ENCODE peak calls at places on chromosomes 16 and 17, in ten cellular contexts. T is dorsolateral prefrontal cortex; H is thyroid gland; V is AG10803; Z is brain microvascular endothelial cell; K is Jurkat, Clone E6-1; L is cardiac muscle cell; Q is BJ; I is mucosa of descending colon; N is H7. W is an unnamed sample.

GRCh38 chr17:21025446-21025845 is 17.4 kb downstream of the USP22 start:
- DNase-seq in T (no peak), H (no peak), V (peak), Z (peak), K (no peak), L (no peak), Q (no peak), I (no peak), N (no peak), W (no peak)

GRCh38 chr17:15944720-15945492 is at the start of gene ADORA2B:
- DNase-seq in T (peak), H (peak), V (peak), Z (peak), K (no peak), L (peak), Q (no peak), I (peak), N (peak), W (peak)

GRCh38 chr16:47316686-47317085 is 144.2 kb downstream of the ITFG1 start:
- DNase-seq in T (no peak), H (no peak), V (no peak), Z (no peak), K (no peak), L (no peak), Q (no peak), I (no peak), N (no peak), W (no peak)

GRCh38 chr16:30896890-30897730 is 696 bp downstream of the CTF1 start:
- DNase-seq in T (peak), H (peak), V (peak), Z (peak), K (peak), L (peak), Q (peak), I (peak), N (peak), W (peak)

GRCh38 chr17:74283371-74283673 is 9.3 kb downstream of the DNAI2 start:
- DNase-seq in T (no peak), H (no peak), V (no peak), Z (no peak), K (no peak), L (no peak), Q (no peak), I (no peak), N (no peak), W (no peak)

GRCh38 chr16:30958164-30959083 is 870 bp downstream of the SETD1A start:
- DNase-seq in T (peak), H (peak), V (peak), Z (no peak), K (no peak), L (peak), Q (no peak), I (peak), N (peak), W (no peak)

GRCh38 chr16:1264257-1265089 is 8.6 kb downstream of the TPSD1 start:
- DNase-seq in T (no peak), H (no peak), V (no peak), Z (no peak), K (no peak), L (no peak), Q (no peak), I (no peak), N (no peak), W (no peak)

GRCh38 chr16:83040174-83040573 is 413.4 kb downstream of the CDH13 start:
- DNase-seq in T (no peak), H (no peak), V (peak), Z (peak), K (no peak), L (no peak), Q (no peak), I (no peak), N (no peak), W (no peak)

GRCh38 chr16:15949210-15950166 is at the start of gene ABCC1:
- DNase-seq in T (peak), H (peak), V (no peak), Z (no peak), K (no peak), L (peak), Q (no peak), I (peak), N (peak), W (peak)

GRCh38 chr17:80030730-80031410 is 4.8 kb downstream of the TBC1D16 start:
- DNase-seq in T (no peak), H (peak), V (no peak), Z (no peak), K (no peak), L (no peak), Q (no peak), I (peak), N (no peak), W (peak)

GRCh38 chr17:44919885-44920564 is 4.7 kb upstream of the GFAP start:
- DNase-seq in T (peak), H (peak), V (peak), Z (peak), K (no peak), L (peak), Q (no peak), I (peak), N (peak), W (peak)

GRCh38 chr17:36858119-36859002 is 78.9 kb upstream of the LHX1 start:
- DNase-seq in T (no peak), H (no peak), V (no peak), Z (no peak), K (no peak), L (no peak), Q (no peak), I (no peak), N (peak), W (no peak)

GRCh38 chr17:19457830-19458271 is 46.8 kb downstream of the RNF112 start:
- DNase-seq in T (no peak), H (no peak), V (no peak), Z (no peak), K (no peak), L (no peak), Q (no peak), I (no peak), N (peak), W (no peak)

GRCh38 chr17:47352848-47353247 is 29.1 kb downstream of the EFCAB13 start:
- DNase-seq in T (no peak), H (no peak), V (no peak), Z (no peak), K (no peak), L (no peak), Q (no peak), I (no peak), N (no peak), W (no peak)

GRCh38 chr17:10077561-10078299 is 120.7 kb downstream of the GAS7 start:
- DNase-seq in T (no peak), H (no peak), V (no peak), Z (no peak), K (no peak), L (no peak), Q (no peak), I (no peak), N (no peak), W (no peak)

GRCh38 chr16:23679274-23679985 is 741 bp downstream of the PLK1 start:
- DNase-seq in T (no peak), H (no peak), V (no peak), Z (peak), K (no peak), L (peak), Q (no peak), I (peak), N (peak), W (peak)

DNA sequence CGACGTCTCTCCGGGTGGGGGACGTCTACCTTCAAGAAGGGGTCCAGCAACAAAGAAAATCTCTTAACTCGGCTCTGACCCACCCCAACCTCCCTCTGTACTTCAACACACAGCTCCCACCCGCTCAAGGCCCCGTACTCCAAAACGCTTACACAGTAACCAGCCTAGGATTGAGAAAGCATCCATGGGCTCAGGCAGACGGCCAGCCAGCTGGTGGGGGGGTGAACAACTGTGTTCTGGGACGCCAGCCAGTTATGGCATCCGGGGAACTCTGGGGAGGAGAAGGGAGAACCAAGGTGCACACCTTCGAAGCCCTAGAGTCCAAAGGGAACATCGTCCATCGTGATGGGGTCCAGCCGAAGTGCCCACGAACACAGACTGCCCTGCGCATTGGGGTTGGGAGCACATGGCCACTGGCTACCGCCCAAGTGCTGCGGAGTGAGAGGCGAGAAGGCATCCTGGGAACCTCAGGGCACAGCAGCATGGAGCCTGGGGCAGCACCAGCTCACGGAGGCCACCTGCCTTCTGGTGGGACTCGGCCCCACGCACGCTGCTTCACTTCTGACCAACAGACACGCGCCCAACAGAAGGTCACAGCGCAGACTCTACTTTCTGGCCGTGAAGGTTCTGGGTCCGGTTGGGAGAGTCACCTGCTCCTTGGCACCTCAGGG is 14.3 kb downstream of the SLC16A3 start:
- DNase-seq in T (peak), H (peak), V (peak), Z (peak), K (no peak), L (no peak), Q (no peak), I (peak), N (no peak), W (peak)
- H3K4me3 ChIP-seq in T (no peak), H (no peak), V (no peak), Z (no peak), K (no peak), L (no peak), Q (no peak), I (no peak), N (no peak), W (no peak)

DNA sequence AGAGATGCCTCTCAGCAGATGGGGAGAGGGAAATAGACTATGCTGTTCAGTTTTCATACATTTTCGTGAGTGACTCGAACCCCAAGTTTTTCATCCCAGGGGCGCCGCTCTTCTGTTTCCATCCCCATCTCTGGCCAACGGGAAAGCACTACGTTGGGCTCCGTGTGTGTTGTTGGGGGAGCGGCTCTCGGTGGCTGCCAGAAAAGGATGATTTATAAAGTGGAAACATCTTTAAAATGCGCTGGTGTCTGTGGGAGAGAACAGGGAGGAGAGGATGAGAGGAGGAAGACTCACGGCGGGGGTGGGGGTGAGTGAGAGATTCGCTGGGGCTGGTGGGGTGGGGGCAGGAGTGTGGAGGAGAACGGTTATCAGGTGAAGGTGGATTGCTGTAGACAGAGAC is 5.8 kb downstream of the TBX4 start:
- DNase-seq in T (no peak), H (no peak), V (no peak), Z (no peak), K (no peak), L (no peak), Q (no peak), I (no peak), N (peak), W (no peak)
- H3K4me3 ChIP-seq in T (no peak), H (no peak), V (no peak), Z (no peak), K (no peak), L (no peak), Q (no peak), I (no peak), N (peak), W (no peak)

DNA sequence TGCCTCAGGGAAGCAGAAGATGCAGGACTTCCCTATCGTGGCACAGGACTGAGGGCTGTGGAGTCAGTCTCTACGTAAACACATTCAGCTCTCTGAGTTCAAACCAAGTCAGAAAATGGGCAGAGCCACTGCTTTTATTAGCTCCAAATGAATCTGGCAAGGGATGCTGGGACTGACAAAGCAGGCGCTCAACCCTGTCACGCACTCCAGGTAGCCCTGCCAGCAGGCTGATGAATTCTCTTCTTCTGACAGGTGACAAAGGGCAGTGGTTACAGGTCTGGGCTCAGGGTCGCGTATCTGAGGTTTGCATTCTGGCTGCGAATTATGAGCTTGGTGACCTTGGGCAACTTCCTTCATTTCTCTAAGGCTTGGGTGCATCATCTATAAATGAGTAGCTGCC is 9.4 kb downstream of the RPH3AL start:
- DNase-seq in T (no peak), H (peak), V (no peak), Z (no peak), K (no peak), L (no peak), Q (no peak), I (peak), N (peak), W (peak)
- H3K4me3 ChIP-seq in T (no peak), H (no peak), V (no peak), Z (no peak), K (no peak), L (no peak), Q (no peak), I (no peak), N (no peak), W (no peak)

DNA sequence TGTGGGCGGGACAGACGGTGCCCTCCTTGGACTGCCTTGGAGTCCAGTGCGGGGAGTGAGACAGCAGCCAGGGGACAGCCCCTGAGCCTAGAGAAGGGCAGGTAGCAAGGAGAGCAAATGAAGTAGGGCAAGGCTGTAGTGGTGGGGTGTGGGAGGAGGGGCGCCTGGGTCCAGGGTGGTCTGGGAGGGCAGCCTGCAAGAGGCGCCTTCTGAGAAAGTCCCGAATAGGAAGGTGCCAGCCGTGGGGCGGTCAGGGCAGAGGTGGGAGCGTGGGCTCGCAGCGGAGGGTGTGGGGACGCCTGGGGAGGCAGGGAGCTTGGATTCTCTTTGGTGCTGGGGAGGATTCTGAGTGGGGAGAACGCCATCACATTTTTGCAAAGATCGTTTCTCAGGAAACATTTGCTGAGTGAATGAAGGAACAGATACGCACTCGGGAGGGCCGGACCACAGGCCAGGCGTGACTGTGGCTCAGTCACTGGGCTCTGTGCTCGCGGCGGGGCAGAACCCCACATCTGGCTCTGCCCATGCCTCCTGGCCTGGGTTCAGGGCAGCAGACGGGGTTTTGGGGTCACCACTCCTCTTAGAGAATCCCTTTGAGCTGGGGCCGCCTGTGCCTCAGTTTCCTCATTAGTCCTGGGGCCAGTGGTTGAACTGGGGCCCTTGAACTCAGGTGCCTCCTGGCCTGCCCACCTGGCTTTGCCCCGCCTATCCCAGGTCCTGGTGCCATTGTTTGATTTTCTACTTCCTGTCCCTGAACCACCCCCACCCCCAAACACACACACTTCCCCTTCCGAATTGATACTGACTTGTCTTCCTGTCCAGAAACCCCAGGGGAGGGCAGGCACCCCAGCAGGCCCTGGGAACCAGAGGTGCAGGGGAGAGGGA is 4.2 kb downstream of the SNN start:
- DNase-seq in T (no peak), H (peak), V (no peak), Z (no peak), K (no peak), L (no peak), Q (no peak), I (peak), N (peak), W (peak)
- H3K4me3 ChIP-seq in T (no peak), H (no peak), V (no peak), Z (no peak), K (no peak), L (no peak), Q (no peak), I (no peak), N (no peak), W (no peak)

GRCh38 chr16:87319997-87320491 is 2.9 kb upstream of the C16orf95 start:
- DNase-seq in T (no peak), H (peak), V (no peak), Z (no peak), K (no peak), L (no peak), Q (no peak), I (no peak), N (no peak), W (no peak)

GRCh38 chr16:87320510-87321227 is 3.5 kb upstream of the C16orf95 start:
- DNase-seq in T (no peak), H (no peak), V (no peak), Z (no peak), K (no peak), L (no peak), Q (no peak), I (no peak), N (no peak), W (no peak)

GRCh38 chr16:87318158-87318644 is 1.0 kb upstream of the C16orf95 start:
- DNase-seq in T (no peak), H (no peak), V (no peak), Z (no peak), K (no peak), L (no peak), Q (no peak), I (no peak), N (no peak), W (peak)

GRCh38 chr16:87317766-87318121 is 552 bp upstream of the C16orf95 start:
- DNase-seq in T (peak), H (peak), V (peak), Z (peak), K (peak), L (peak), Q (no peak), I (peak), N (peak), W (peak)

DNA sequence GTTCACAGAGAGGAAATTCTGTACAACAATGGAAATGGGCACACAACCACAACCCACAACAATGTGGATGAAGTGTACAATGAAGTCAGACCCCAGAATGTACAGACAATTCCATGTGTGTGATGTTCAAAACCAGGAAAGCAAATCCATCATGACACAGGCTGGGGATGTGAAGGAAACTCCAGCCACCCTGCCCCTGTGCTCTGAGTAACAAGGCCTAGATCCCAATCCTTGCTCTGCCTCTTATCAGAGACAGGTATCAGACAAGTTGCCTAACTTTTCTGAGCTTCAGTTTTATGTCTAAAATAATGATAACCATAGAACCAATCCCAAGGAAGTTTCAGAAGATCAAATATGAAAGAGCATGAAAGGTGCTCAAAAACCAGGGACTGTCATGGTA is 1.8 kb upstream of the C16orf95 start:
- DNase-seq in T (no peak), H (no peak), V (no peak), Z (no peak), K (no peak), L (no peak), Q (no peak), I (no peak), N (no peak), W (no peak)
- H3K4me3 ChIP-seq in T (no peak), H (no peak), V (no peak), Z (no peak), K (no peak), L (no peak), Q (no peak), I (no peak), N (no peak), W (no peak)

DNA sequence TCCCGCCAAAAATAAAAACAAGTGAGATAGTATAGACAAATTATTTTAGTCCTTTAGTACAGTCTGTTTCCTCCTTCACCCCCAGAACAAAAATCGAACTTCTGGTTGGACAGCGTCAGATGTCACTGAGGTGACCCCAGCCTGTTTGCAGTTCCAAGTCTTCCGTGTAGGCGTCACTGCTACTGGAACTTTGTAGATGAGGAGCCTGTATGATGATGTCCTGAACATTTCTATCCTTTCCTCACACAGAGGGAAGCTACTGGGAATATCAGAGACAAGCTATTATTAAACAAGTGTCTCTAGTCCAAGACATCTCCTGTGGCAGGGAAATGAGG is 924 bp upstream of the VEZF1 start:
- DNase-seq in T (no peak), H (peak), V (no peak), Z (peak), K (no peak), L (peak), Q (no peak), I (no peak), N (no peak), W (no peak)
- H3K4me3 ChIP-seq in T (peak), H (no peak), V (peak), Z (peak), K (peak), L (peak), Q (peak), I (no peak), N (no peak), W (peak)

DNA sequence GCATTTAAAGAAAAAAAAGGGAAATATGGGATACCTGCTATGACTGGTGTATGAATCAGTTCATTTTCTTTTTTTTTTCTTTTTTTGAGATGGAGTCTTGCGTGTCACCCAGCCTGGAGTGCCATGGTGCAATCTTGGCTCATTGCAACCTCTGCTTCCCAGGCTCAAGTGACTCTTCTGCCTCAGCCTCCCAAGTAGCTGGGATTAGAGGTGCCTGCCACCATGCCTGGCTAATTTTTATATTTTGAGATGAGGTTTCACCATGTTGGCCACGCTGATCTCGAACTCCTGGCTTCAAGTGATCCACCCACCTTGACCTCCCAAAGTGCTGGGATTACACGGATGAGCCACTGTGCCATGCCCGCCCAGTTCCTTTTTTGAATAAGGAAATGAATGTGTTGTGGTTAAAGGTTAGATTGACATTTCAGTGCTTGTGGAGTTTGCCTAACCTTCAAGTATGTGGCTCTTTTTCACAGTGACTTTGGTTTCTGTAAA is 7.7 kb downstream of the HAPSTR1 start:
- DNase-seq in T (no peak), H (peak), V (peak), Z (peak), K (no peak), L (no peak), Q (no peak), I (no peak), N (no peak), W (no peak)
- H3K4me3 ChIP-seq in T (no peak), H (no peak), V (no peak), Z (no peak), K (no peak), L (no peak), Q (no peak), I (no peak), N (no peak), W (no peak)

GRCh38 chr17:682150-682549 is 32.5 kb downstream of the VPS53 start:
- DNase-seq in T (no peak), H (no peak), V (no peak), Z (no peak), K (peak), L (no peak), Q (no peak), I (no peak), N (no peak), W (no peak)
- H3K4me3 ChIP-seq in T (no peak), H (no peak), V (no peak), Z (no peak), K (no peak), L (no peak), Q (no peak), I (no peak), N (no peak), W (no peak)

GRCh38 chr17:49003557-49004511 is 6.6 kb downstream of the IGF2BP1 start:
- DNase-seq in T (no peak), H (no peak), V (peak), Z (no peak), K (no peak), L (peak), Q (no peak), I (no peak), N (peak), W (no peak)
- H3K4me3 ChIP-seq in T (no peak), H (no peak), V (peak), Z (peak), K (no peak), L (peak), Q (peak), I (no peak), N (peak), W (no peak)

W was measured in right lobe of liver.